ENCODE peak calls at places on chromosomes 6 and 20, in four cellular contexts. One of them, this sample, is unnamed.

GRCh38 chr6:167898673-167899311 is 72.1 kb downstream of the AFDN start:
- DNase-seq in GM12878: no peak
- DNase-seq in K562: peak
- DNase-seq in HL-60: no peak
- DNase-seq in this sample: no peak

GRCh38 chr20:8095648-8096572 is 36.2 kb upstream of the PLCB1 start:
- DNase-seq in GM12878: no peak
- DNase-seq in HL-60: no peak
- DNase-seq in K562: no peak
- DNase-seq in this sample: no peak

GRCh38 chr6:144152334-144152900 is 2.1 kb downstream of the STX11 start:
- DNase-seq in HL-60: no peak
- DNase-seq in K562: no peak
- DNase-seq in GM12878: no peak
- DNase-seq in this sample: no peak

GRCh38 chr6:99013145-99013544 is 65.4 kb upstream of the FBXL4 start:
- DNase-seq in K562: peak
- DNase-seq in GM12878: no peak
- DNase-seq in HL-60: no peak
- DNase-seq in this sample: no peak

GRCh38 chr6:27375613-27376079 is 12.9 kb upstream of the ZNF391 start:
- DNase-seq in GM12878: no peak
- DNase-seq in HL-60: no peak
- DNase-seq in K562: peak
- DNase-seq in this sample: no peak

GRCh38 chr20:41617059-41617921 is 887 bp downstream of the CHD6 start:
- DNase-seq in GM12878: no peak
- DNase-seq in HL-60: no peak
- DNase-seq in K562: peak
- DNase-seq in this sample: no peak

GRCh38 chr6:152053332-152053731 is 245.8 kb downstream of the ESR1 start:
- DNase-seq in GM12878: no peak
- DNase-seq in K562: no peak
- DNase-seq in HL-60: no peak
- DNase-seq in this sample: no peak

GRCh38 chr6:125942677-125943527 is 13.7 kb upstream of the HINT3 start:
- DNase-seq in K562: no peak
- DNase-seq in GM12878: no peak
- DNase-seq in HL-60: no peak
- DNase-seq in this sample: no peak

GRCh38 chr20:14055127-14055742 is 59.9 kb downstream of the MACROD2 start:
- DNase-seq in K562: peak
- DNase-seq in GM12878: no peak
- DNase-seq in HL-60: peak
- DNase-seq in this sample: no peak

GRCh38 chr6:107727096-107727757 is 96.9 kb downstream of the SCML4 start:
- DNase-seq in HL-60: no peak
- DNase-seq in GM12878: no peak
- DNase-seq in K562: no peak
- DNase-seq in this sample: no peak

GRCh38 chr20:39066464-39066863 is 104.3 kb downstream of the DHX35 start:
- DNase-seq in HL-60: no peak
- DNase-seq in GM12878: no peak
- DNase-seq in K562: peak
- DNase-seq in this sample: no peak

GRCh38 chr20:18052856-18053255 is 4.9 kb downstream of the OVOL2 start:
- DNase-seq in K562: no peak
- DNase-seq in GM12878: no peak
- DNase-seq in HL-60: no peak
- DNase-seq in this sample: no peak

GRCh38 chr6:127564761-127565160 is 12.2 kb upstream of the C6orf58 start:
- DNase-seq in GM12878: no peak
- DNase-seq in HL-60: no peak
- DNase-seq in K562: no peak
- DNase-seq in this sample: no peak

GRCh38 chr6:21587925-21588811 is 5.4 kb upstream of the SOX4 start:
- DNase-seq in GM12878: no peak
- DNase-seq in HL-60: peak
- DNase-seq in K562: no peak
- DNase-seq in this sample: peak

GRCh38 chr6:111861321-111861938 is 11.8 kb downstream of the FYN start:
- DNase-seq in GM12878: no peak
- DNase-seq in HL-60: no peak
- DNase-seq in K562: no peak
- DNase-seq in this sample: no peak

GRCh38 chr6:152598421-152598820 is 38.7 kb downstream of the SYNE1 start:
- DNase-seq in K562: no peak
- DNase-seq in HL-60: no peak
- DNase-seq in GM12878: no peak
- DNase-seq in this sample: no peak

GRCh38 chr6:20115269-20116005 is 96.8 kb downstream of the MBOAT1 start:
- DNase-seq in GM12878: no peak
- DNase-seq in K562: no peak
- DNase-seq in HL-60: no peak
- DNase-seq in this sample: no peak

GRCh38 chr6:161644521-161644920 is 370.7 kb upstream of the AGPAT4 start:
- DNase-seq in GM12878: no peak
- DNase-seq in HL-60: no peak
- DNase-seq in K562: no peak
- DNase-seq in this sample: no peak

GRCh38 chr6:133184798-133185380 is 56.3 kb upstream of the EYA4 start:
- DNase-seq in K562: no peak
- DNase-seq in GM12878: no peak
- DNase-seq in HL-60: no peak
- DNase-seq in this sample: no peak

GRCh38 chr20:60050193-60050960 is 92.2 kb downstream of the CDH26 start:
- DNase-seq in HL-60: no peak
- DNase-seq in K562: no peak
- DNase-seq in GM12878: no peak
- DNase-seq in this sample: no peak

GRCh38 chr20:47146703-47147102 is 209.8 kb downstream of the ZMYND8 start:
- DNase-seq in GM12878: no peak
- DNase-seq in K562: no peak
- DNase-seq in HL-60: no peak
- DNase-seq in this sample: no peak

GRCh38 chr20:56776345-56776744 is 147.2 kb downstream of the TFAP2C start:
- DNase-seq in GM12878: no peak
- DNase-seq in HL-60: no peak
- DNase-seq in K562: no peak
- DNase-seq in this sample: no peak

GRCh38 chr6:19869464-19869863 is 32.3 kb downstream of the ID4 start:
- DNase-seq in GM12878: no peak
- DNase-seq in HL-60: no peak
- DNase-seq in K562: peak
- DNase-seq in this sample: no peak

GRCh38 chr6:137089305-137089704 is 44.5 kb upstream of the IL20RA start:
- DNase-seq in HL-60: no peak
- DNase-seq in GM12878: no peak
- DNase-seq in K562: no peak
- DNase-seq in this sample: no peak

GRCh38 chr6:38178584-38178886 is 359.0 kb downstream of the ZFAND3 start:
- DNase-seq in GM12878: no peak
- DNase-seq in HL-60: no peak
- DNase-seq in K562: no peak
- DNase-seq in this sample: no peak

GRCh38 chr20:21029356-21029755 is 76.8 kb downstream of the LINC00237 start:
- DNase-seq in K562: no peak
- DNase-seq in GM12878: no peak
- DNase-seq in HL-60: no peak
- DNase-seq in this sample: no peak

GRCh38 chr6:139820191-139820590 is 445.7 kb upstream of the CITED2 start:
- DNase-seq in HL-60: no peak
- DNase-seq in K562: no peak
- DNase-seq in GM12878: no peak
- DNase-seq in this sample: no peak

GRCh38 chr6:95325858-95326257 is 251.5 kb upstream of the MANEA start:
- DNase-seq in K562: no peak
- DNase-seq in HL-60: no peak
- DNase-seq in GM12878: no peak
- DNase-seq in this sample: no peak

GRCh38 chr6:109381007-109381746 is 1.1 kb downstream of the CD164 start:
- DNase-seq in GM12878: no peak
- DNase-seq in HL-60: no peak
- DNase-seq in K562: no peak
- DNase-seq in this sample: no peak

GRCh38 chr6:82862543-82862942 is 203.1 kb downstream of the UBE3D start:
- DNase-seq in HL-60: no peak
- DNase-seq in GM12878: no peak
- DNase-seq in K562: no peak
- DNase-seq in this sample: no peak

GRCh38 chr6:15044948-15045347 is 200.9 kb upstream of the JARID2 start:
- DNase-seq in HL-60: no peak
- DNase-seq in GM12878: no peak
- DNase-seq in K562: no peak
- DNase-seq in this sample: no peak

GRCh38 chr6:20633566-20634340 is 99.5 kb downstream of the CDKAL1 start:
- DNase-seq in K562: no peak
- DNase-seq in HL-60: no peak
- DNase-seq in GM12878: no peak
- DNase-seq in this sample: no peak

GRCh38 chr20:17594443-17594842 is 24.6 kb downstream of the DSTN start:
- DNase-seq in HL-60: no peak
- DNase-seq in GM12878: no peak
- DNase-seq in K562: no peak
- DNase-seq in this sample: no peak

GRCh38 chr20:7673841-7674240 is 266.4 kb downstream of the HAO1 start:
- DNase-seq in K562: no peak
- DNase-seq in HL-60: no peak
- DNase-seq in GM12878: no peak
- DNase-seq in this sample: no peak

GRCh38 chr20:63822276-63822696 is 8.8 kb downstream of the ZBTB46 start:
- DNase-seq in HL-60: no peak
- DNase-seq in K562: peak
- DNase-seq in GM12878: no peak
- DNase-seq in this sample: no peak

GRCh38 chr20:63815613-63815862 is 15.5 kb downstream of the ZBTB46 start:
- DNase-seq in HL-60: no peak
- DNase-seq in GM12878: no peak
- DNase-seq in K562: no peak
- DNase-seq in this sample: no peak

GRCh38 chr20:63815869-63816268 is 15.2 kb downstream of the ZBTB46 start:
- DNase-seq in K562: no peak
- DNase-seq in GM12878: no peak
- DNase-seq in HL-60: no peak
- DNase-seq in this sample: no peak

GRCh38 chr20:63821824-63822223 is 9.2 kb downstream of the ZBTB46 start:
- DNase-seq in GM12878: no peak
- DNase-seq in HL-60: no peak
- DNase-seq in K562: no peak
- DNase-seq in this sample: no peak

DNA sequence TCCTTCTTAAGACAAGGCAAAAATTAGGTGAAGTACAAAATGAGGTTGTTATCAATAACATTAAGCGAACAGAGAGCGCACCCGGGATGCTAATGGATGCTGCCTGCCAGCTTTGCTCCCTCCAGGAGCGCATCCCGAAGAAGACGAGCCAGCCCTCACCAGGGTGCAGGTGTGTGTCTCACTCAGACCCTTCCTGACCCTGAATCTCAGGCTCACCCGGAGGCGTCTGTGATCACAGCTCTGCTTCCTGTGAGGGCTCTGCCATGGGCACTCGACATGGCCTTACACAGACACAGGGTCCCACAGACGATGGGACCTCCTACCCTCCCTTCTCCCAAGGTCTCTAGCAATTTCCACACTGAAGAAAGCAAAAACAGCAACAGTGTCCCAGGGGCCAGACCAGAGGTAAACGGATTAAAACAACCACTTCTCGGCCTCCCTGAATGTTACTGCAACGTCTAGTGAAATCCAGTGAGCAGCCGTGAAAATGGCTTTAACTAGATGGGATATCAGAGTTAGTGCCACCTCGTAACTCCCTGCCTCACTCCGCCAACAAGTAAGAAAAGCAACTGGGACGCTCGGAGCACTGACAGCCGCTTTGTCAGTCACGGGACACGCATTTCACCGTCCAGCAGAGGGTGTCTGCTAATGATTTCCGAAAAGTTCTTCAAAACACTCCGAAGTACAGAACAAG is 11.7 kb downstream of the ZBTB46 start:
- DNase-seq in K562: peak
- DNase-seq in HL-60: no peak
- DNase-seq in GM12878: no peak
- DNase-seq in this sample: no peak
- TF ChIP-seq POLR2AphosphoS5 in K562: no peak
- TF ChIP-seq POLR2AphosphoS5 in HL-60: no peak
- TF ChIP-seq POLR2AphosphoS5 in GM12878: no peak
- TF ChIP-seq POLR2AphosphoS5 in this sample: no peak

GRCh38 chr20:61848851-61849250 is 216.8 kb downstream of the TAF4 start:
- DNase-seq in GM12878: no peak
- DNase-seq in HL-60: no peak
- DNase-seq in K562: no peak
- DNase-seq in this sample: no peak

GRCh38 chr20:61846741-61847419 is 218.8 kb downstream of the TAF4 start:
- DNase-seq in GM12878: no peak
- DNase-seq in K562: no peak
- DNase-seq in HL-60: no peak
- DNase-seq in this sample: no peak

GRCh38 chr20:61847420-61847748 is 218.3 kb downstream of the TAF4 start:
- DNase-seq in K562: no peak
- DNase-seq in GM12878: no peak
- DNase-seq in HL-60: no peak
- DNase-seq in this sample: no peak

GRCh38 chr20:61849376-61849775 is 216.3 kb downstream of the TAF4 start:
- DNase-seq in HL-60: no peak
- DNase-seq in K562: no peak
- DNase-seq in GM12878: no peak
- DNase-seq in this sample: no peak

GRCh38 chr20:61847986-61848385 is 217.7 kb downstream of the TAF4 start:
- DNase-seq in GM12878: no peak
- DNase-seq in HL-60: no peak
- DNase-seq in K562: no peak
- DNase-seq in this sample: no peak
- TF ChIP-seq SPI1 in GM12878: no peak
- TF ChIP-seq SPI1 in HL-60: no peak
- TF ChIP-seq SPI1 in K562: no peak
- TF ChIP-seq SPI1 in this sample: no peak

DNA sequence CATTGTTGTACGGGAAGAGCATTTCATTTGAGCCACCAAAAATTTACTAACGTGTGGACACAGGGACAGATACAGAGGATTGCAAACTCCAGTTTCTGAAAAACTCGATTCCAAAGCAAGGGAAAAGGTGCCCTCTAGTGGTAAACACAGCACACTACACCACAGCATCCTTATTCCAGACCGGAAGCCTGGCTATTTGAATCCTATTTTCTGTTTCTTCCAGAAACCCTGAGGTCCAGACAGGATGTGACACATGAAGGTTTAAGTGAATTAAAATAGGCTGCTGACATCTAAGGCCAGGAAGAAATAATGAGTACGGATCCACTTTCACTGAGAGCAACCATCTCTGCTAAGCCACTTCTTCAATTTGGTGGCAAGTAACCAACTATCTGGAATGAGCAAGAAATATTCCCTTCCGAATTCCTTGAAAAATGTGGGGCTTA is 31.8 kb upstream of the GMPR start:
- DNase-seq in GM12878: no peak
- DNase-seq in K562: peak
- DNase-seq in HL-60: peak
- DNase-seq in this sample: no peak
- TF ChIP-seq POLR2AphosphoS5 in GM12878: no peak
- TF ChIP-seq POLR2AphosphoS5 in K562: no peak
- TF ChIP-seq POLR2AphosphoS5 in HL-60: no peak
- TF ChIP-seq POLR2AphosphoS5 in this sample: no peak

GRCh38 chr6:106145741-106146227 is 59.6 kb downstream of the PRDM1 start:
- DNase-seq in K562: no peak
- DNase-seq in HL-60: no peak
- DNase-seq in GM12878: peak
- DNase-seq in this sample: no peak
- TF ChIP-seq SPI1 in K562: no peak
- TF ChIP-seq SPI1 in HL-60: no peak
- TF ChIP-seq SPI1 in GM12878: no peak
- TF ChIP-seq SPI1 in this sample: no peak